ENCODE peak calls at places on chromosomes 11 and 22, in five cellular contexts. G is fibroblast of lung, J is lung, Z is ovary, F is heart left ventricle. A is an unnamed sample. For H3K27me3, the result is how much of the 10 kb centered on the place peaks cover.

GRCh38 chr11:94781822-94782221 is 13.7 kb downstream of the AMOTL1 start:
- DNase-seq in G (peak), J (no peak), Z (no peak), F (no peak), A (no peak)

GRCh38 chr11:92711913-92712312 is 257.5 kb upstream of the MTNR1B start:
- DNase-seq in G (peak), J (no peak), Z (no peak), F (no peak), A (no peak)

GRCh38 chr11:77474509-77475070 is 696 bp upstream of the PAK1 start:
- DNase-seq in G (no peak), J (no peak), Z (no peak), F (no peak), A (no peak)

GRCh38 chr11:33387996-33388395 is 130.8 kb downstream of the HIPK3 start:
- DNase-seq in G (no peak), J (no peak), Z (no peak), F (no peak), A (no peak)

GRCh38 chr11:33492569-33492968 is 208.1 kb downstream of the C11orf91 start:
- DNase-seq in G (no peak), J (no peak), Z (no peak), F (no peak), A (no peak)

GRCh38 chr11:134731562-134731961 is 319.5 kb upstream of the B3GAT1 start:
- DNase-seq in G (no peak), J (no peak), Z (no peak), F (no peak), A (no peak)

GRCh38 chr11:75265851-75266531 is 25.4 kb downstream of the TPBGL start:
- DNase-seq in G (no peak), J (no peak), Z (peak), F (peak), A (no peak)

GRCh38 chr22:23537421-23537820 is 42.7 kb downstream of the IGLL1 start:
- DNase-seq in G (no peak), J (no peak), Z (peak), F (no peak), A (no peak)

GRCh38 chr11:33234397-33235168 is 22.6 kb upstream of the HIPK3 start:
- DNase-seq in G (no peak), J (no peak), Z (no peak), F (no peak), A (no peak)

GRCh38 chr11:116580828-116581227 is 192.0 kb downstream of the BUD13 start:
- DNase-seq in G (no peak), J (no peak), Z (no peak), F (no peak), A (no peak)

GRCh38 chr11:72233056-72233772 is 8.6 kb downstream of the INPPL1 start:
- DNase-seq in G (no peak), J (peak), Z (no peak), F (no peak), A (peak)

GRCh38 chr11:46489668-46490560 is 98.3 kb upstream of the CHRM4 start:
- DNase-seq in G (peak), J (no peak), Z (no peak), F (no peak), A (no peak)

GRCh38 chr11:130418210-130418609 is 10.2 kb downstream of the ADAMTS8 start:
- DNase-seq in G (no peak), J (no peak), Z (no peak), F (no peak), A (no peak)

GRCh38 chr11:102468636-102469195 is 16.2 kb upstream of the TMEM123 start:
- DNase-seq in G (peak), J (no peak), Z (no peak), F (no peak), A (no peak)

GRCh38 chr11:17077520-17078401 is at the start of gene RPS13:
- DNase-seq in G (peak), J (peak), Z (peak), F (peak), A (peak)

GRCh38 chr11:82858556-82859091 is 41.6 kb downstream of the PRCP start:
- DNase-seq in G (peak), J (no peak), Z (no peak), F (no peak), A (no peak)

GRCh38 chr11:128886401-128887119 is 4.6 kb upstream of the KCNJ5 start:
- DNase-seq in G (no peak), J (no peak), Z (no peak), F (no peak), A (peak)

GRCh38 chr11:84969103-84969502 is 658.0 kb downstream of the DLG2 start:
- DNase-seq in G (peak), J (no peak), Z (no peak), F (peak), A (no peak)

GRCh38 chr11:111571829-111572501 is 30.3 kb upstream of the SIK2 start:
- DNase-seq in G (peak), J (no peak), Z (no peak), F (no peak), A (no peak)

GRCh38 chr22:19361501-19362103 is 69.9 kb downstream of the HIRA start:
- DNase-seq in G (no peak), J (no peak), Z (no peak), F (no peak), A (peak)

GRCh38 chr11:35500744-35501143 is 24.7 kb downstream of the PAMR1 start:
- DNase-seq in G (no peak), J (no peak), Z (no peak), F (no peak), A (no peak)

GRCh38 chr11:134008593-134008992 is 51.8 kb upstream of the IGSF9B start:
- DNase-seq in G (no peak), J (no peak), Z (no peak), F (no peak), A (no peak)

GRCh38 chr11:131910491-131911387 is 540.3 kb downstream of the NTM start:
- DNase-seq in G (peak), J (no peak), Z (no peak), F (no peak), A (no peak)

GRCh38 chr11:108538022-108538424 is 39.8 kb upstream of the POGLUT3 start:
- DNase-seq in G (peak), J (peak), Z (no peak), F (no peak), A (no peak)

GRCh38 chr11:5345831-5346230 is 2.5 kb upstream of the OR51B5 start:
- DNase-seq in G (peak), J (no peak), Z (no peak), F (no peak), A (no peak)

DNA sequence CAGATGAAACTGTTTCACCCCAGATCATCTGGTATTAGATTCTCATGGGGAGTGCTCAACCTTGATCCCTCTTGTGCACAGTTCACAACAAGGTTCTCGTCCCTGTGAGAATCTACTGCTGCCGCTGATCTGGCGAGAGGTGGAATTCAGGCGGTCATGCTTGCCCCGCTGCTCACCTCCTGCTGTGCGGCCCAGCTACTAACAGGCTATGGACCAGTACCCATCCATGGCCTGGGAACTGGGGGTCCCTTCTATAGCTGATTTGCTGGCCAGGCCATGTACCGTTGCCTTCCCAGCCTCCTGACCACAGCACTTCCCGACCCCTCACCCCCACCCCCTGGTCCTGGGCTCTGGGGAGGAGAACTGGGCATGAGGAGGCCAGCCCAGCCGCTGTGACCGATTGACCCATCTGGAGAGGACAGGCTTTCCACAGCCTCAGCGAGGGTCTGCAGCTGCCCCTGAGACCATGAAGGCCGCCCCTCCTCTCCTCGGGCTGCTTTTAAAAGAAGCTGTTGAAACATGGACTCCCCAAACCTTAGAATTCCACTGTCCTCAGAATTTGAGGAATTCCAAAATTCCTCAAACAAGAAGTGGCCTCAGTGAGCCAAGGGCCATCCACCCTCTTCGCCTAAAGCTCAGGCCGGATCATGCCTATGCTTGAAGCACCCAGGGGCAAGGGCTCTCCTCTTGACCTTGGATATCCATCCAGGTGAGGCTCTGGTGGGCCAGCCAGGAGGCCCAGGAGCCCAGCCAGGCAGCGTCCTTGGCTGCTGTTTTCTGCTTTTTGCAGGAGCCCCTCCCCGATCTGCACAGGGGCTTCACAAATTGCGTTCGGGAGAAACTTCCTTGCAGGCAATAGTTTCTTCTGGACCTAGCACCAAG is 2.4 kb downstream of the PHLDA2 start:
- DNase-seq in G (no peak), J (no peak), Z (no peak), F (peak), A (no peak)
- H3K27me3 ChIP-seq in G (under half), J (under half), Z (under half), F (under half), A (under half)

DNA sequence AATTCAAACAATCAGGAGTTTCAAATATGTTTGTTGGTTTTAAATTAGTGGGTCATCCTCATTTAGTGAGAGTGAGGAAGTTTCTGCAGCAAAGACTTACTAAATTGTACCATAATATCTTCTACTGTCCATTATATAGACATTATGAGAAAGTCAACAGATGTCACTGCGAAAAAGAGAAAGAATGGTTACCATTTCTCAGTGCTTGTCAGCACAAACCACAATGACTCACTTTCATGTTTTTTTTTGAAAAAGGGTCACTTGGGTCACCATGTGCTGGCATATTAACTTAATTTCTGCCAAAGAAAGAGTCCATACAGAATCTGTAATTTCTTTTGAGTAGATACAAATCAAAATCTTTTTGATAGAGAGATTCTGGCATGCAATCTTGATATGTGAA is 924.6 kb upstream of the FAT3 start:
- DNase-seq in G (peak), J (no peak), Z (no peak), F (no peak), A (no peak)
- H3K27me3 ChIP-seq in G (under half), J (under half), Z (under half), F (under half), A (under half)

GRCh38 chr11:118635642-118636041 is 28.2 kb downstream of the PHLDB1 start:
- DNase-seq in G (no peak), J (no peak), Z (peak), F (no peak), A (no peak)
- H3K27me3 ChIP-seq in G (under half), J (under half), Z (under half), F (under half), A (under half)

DNA sequence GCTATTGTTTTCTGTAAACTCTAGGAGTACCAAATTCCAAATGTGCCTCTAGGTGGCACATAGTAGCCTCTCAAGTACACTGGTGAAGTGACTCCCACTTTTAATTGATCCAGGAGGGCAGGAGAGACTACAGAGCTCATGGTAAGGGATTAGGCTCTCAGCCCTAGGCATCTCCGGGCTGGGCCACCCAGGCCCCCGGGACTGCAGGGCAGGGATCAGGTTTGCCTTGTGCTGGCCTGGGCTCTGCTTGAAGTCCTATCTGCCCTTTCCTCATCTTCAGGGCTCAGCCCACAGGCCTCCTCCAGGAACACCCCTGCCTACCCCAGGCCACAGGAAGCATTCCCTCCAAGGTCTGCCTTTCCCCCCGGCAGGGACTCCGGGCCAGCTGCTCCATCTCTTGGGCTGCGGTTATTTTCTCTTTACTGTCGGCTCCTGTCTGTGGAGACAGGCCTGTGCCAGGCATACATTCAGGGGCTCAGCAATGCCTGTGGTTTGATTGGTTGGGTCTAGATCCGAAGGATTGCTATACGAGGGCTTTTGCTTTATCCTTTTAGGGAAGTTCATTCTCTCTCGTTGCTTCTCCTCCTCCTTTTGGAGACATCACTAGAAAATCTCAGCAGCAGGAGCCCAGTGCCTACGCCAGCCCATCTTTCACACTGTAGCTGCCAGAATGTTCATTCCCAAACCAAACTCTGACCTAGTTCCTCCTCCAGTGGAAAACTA is 32.8 kb downstream of the PARVA start:
- DNase-seq in G (peak), J (no peak), Z (peak), F (no peak), A (no peak)
- H3K27me3 ChIP-seq in G (under half), J (under half), Z (under half), F (under half), A (under half)

GRCh38 chr11:44652901-44653644 is 73.7 kb upstream of the TSPAN18 start:
- DNase-seq in G (no peak), J (no peak), Z (no peak), F (no peak), A (no peak)
- H3K27me3 ChIP-seq in G (under half), J (under half), Z (under half), F (under half), A (under half)

GRCh38 chr22:49394116-49394785 is 433.4 kb downstream of the BRD1 start:
- DNase-seq in G (no peak), J (no peak), Z (no peak), F (no peak), A (no peak)
- H3K27me3 ChIP-seq in G (under half), J (under half), Z (under half), F (under half), A (under half)

DNA sequence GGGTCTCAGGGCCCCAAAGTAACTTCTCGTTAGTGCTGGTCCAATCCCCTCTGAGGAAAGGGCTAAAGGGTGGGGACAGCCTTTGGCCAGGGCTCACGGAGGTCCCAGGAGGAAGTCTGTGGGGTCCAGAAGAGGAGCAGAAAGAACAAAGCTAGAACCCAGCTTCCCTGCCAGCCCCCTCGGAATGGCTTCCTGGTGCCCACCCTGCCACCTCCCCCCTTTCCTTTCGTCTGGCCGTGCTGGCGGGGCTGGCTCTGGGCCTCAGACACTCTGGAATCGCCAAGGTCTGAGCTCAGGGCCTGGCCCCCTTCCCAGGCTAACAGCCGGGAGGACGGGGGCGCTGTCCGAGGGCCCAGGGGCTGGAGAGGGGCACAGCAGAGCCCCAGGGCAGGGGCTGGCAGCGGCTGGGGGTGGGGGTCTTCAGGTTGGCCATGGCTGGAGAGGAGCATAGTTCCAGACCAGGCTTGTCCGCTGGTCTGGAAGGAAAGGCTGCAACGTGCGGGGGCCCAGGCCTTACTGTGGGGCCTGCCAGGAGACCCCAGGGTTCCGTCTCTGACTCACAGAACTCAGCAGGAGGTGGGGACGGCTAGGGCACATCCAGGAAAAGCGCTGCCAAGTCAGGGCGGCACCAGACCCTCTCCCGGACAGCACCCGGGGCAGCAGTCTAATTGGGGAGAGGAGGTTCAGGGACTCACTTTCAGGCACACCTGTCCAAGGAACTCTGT is 788 bp upstream of the LTBP3 start:
- DNase-seq in G (peak), J (no peak), Z (peak), F (peak), A (no peak)
- H3K27me3 ChIP-seq in G (under half), J (under half), Z (under half), F (under half), A (under half)

GRCh38 chr22:28179392-28179791 is 260.3 kb upstream of the PITPNB start:
- DNase-seq in G (no peak), J (no peak), Z (no peak), F (no peak), A (no peak)
- H3K27me3 ChIP-seq in G (under half), J (under half), Z (under half), F (under half), A (under half)

GRCh38 chr22:45590262-45590661 is 81.4 kb upstream of the ATXN10 start:
- DNase-seq in G (no peak), J (no peak), Z (no peak), F (no peak), A (no peak)

GRCh38 chr22:45586651-45587405 is 84.1 kb downstream of the FBLN1 start:
- DNase-seq in G (no peak), J (no peak), Z (no peak), F (no peak), A (no peak)

GRCh38 chr22:45585946-45586540 is 83.4 kb downstream of the FBLN1 start:
- DNase-seq in G (no peak), J (no peak), Z (no peak), F (no peak), A (no peak)

GRCh38 chr22:45587638-45588481 is 83.8 kb upstream of the ATXN10 start:
- DNase-seq in G (peak), J (no peak), Z (no peak), F (no peak), A (no peak)

DNA sequence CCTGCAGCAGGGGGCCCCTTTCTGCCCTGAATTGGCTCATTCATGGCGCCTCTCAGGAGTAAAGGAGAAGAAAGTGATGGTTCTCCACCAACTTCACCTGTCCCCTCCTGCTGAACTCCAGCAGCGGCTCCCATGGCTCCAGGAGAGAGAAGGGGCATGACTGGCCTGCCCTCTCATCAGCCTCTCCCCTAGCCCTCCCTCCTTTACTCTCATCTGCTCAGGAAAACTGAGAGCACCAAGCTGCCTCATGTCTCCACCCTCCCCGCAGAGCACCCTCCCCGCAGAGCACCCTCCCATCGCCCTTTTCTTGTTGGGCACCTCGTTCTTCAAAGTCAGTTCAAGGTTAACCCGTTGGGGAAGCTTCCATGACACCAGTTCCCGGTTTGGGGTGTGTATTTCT is 82.1 kb upstream of the ATXN10 start:
- DNase-seq in G (no peak), J (no peak), Z (no peak), F (no peak), A (no peak)
- H3K27me3 ChIP-seq in G (under half), J (under half), Z (under half), F (under half), A (under half)

GRCh38 chr22:42785706-42786499 is 65.2 kb upstream of the A4GALT start:
- DNase-seq in G (no peak), J (no peak), Z (no peak), F (no peak), A (no peak)
- H3K27me3 ChIP-seq in G (under half), J (under half), Z (under half), F (under half), A (under half)